ENCODE peak calls at places on chromosomes 13 and 19, in five cellular contexts. One of them, this sample, is unnamed.

GRCh38 chr19:12139309-12139708 is 841 bp downstream of the ZNF20 start:
- DNase-seq in astrocyte: peak; percentile 22
- DNase-seq in uterus: no peak
- DNase-seq in H9: no peak
- DNase-seq in naive thymus-derived CD4-positive, alpha-beta T cell: no peak
- DNase-seq in this sample: no peak

GRCh38 chr13:30355405-30355741 is 48.0 kb upstream of the KATNAL1 start:
- DNase-seq in astrocyte: no peak
- DNase-seq in uterus: no peak
- DNase-seq in H9: peak; percentile 47
- DNase-seq in naive thymus-derived CD4-positive, alpha-beta T cell: no peak
- DNase-seq in this sample: no peak

GRCh38 chr19:2964874-2965273 is 12.5 kb upstream of the TLE6 start:
- DNase-seq in astrocyte: no peak
- DNase-seq in uterus: no peak
- DNase-seq in H9: no peak
- DNase-seq in naive thymus-derived CD4-positive, alpha-beta T cell: no peak
- DNase-seq in this sample: no peak

GRCh38 chr13:109610517-109610916 is 175.9 kb downstream of the IRS2 start:
- DNase-seq in astrocyte: no peak
- DNase-seq in uterus: no peak
- DNase-seq in H9: peak; percentile 70
- DNase-seq in naive thymus-derived CD4-positive, alpha-beta T cell: no peak
- DNase-seq in this sample: peak; percentile 43

GRCh38 chr13:30002577-30002976 is 152.2 kb upstream of the UBL3 start:
- DNase-seq in astrocyte: peak; percentile 92
- DNase-seq in uterus: no peak
- DNase-seq in H9: no peak
- DNase-seq in naive thymus-derived CD4-positive, alpha-beta T cell: no peak
- DNase-seq in this sample: no peak

GRCh38 chr13:101303512-101303911 is 112.8 kb downstream of the NALCN start:
- DNase-seq in astrocyte: no peak
- DNase-seq in uterus: no peak
- DNase-seq in H9: no peak
- DNase-seq in naive thymus-derived CD4-positive, alpha-beta T cell: no peak
- DNase-seq in this sample: no peak

GRCh38 chr13:33536639-33537425 is 251.3 kb upstream of the STARD13 start:
- DNase-seq in astrocyte: peak; percentile 63
- DNase-seq in uterus: no peak
- DNase-seq in H9: no peak
- DNase-seq in naive thymus-derived CD4-positive, alpha-beta T cell: no peak
- DNase-seq in this sample: no peak

GRCh38 chr13:109200556-109200955 is 571.1 kb downstream of the MYO16 start:
- DNase-seq in astrocyte: no peak
- DNase-seq in uterus: no peak
- DNase-seq in H9: no peak
- DNase-seq in naive thymus-derived CD4-positive, alpha-beta T cell: no peak
- DNase-seq in this sample: no peak

GRCh38 chr19:2863818-2864217 is 3.3 kb upstream of the ZNF556 start:
- DNase-seq in astrocyte: no peak
- DNase-seq in uterus: no peak
- DNase-seq in H9: no peak
- DNase-seq in naive thymus-derived CD4-positive, alpha-beta T cell: no peak
- DNase-seq in this sample: no peak

DNA sequence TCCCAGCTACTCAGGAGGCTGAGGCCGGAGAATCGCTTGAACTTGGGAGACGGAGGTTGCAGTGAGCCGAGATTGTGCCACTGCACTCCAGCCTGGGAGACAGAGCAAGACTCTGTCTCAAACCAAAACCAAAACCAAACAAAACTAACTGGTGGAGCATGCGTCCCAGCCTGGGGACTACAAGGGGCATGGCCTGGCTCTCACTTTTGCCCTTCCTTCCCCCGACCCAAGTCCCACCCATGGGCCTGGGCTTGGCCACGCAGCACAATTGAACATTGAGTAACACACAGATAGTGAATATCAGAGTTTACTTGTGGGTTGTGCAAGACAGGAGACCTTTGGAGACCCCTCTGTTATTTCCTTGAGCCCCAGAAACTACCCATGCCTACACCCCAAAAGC is 13.2 kb downstream of the TMEM221 start:
- DNase-seq in astrocyte: no peak
- DNase-seq in uterus: no peak
- DNase-seq in H9: no peak
- DNase-seq in naive thymus-derived CD4-positive, alpha-beta T cell: no peak
- DNase-seq in this sample: no peak
- H3K27ac ChIP-seq in astrocyte: no peak overlapping the region
- H3K27ac ChIP-seq in uterus: no peak overlapping the region
- H3K27ac ChIP-seq in H9: no peak overlapping the region
- H3K27ac ChIP-seq in naive thymus-derived CD4-positive, alpha-beta T cell: no peak overlapping the region
- H3K27ac ChIP-seq in this sample: no peak overlapping the region

DNA sequence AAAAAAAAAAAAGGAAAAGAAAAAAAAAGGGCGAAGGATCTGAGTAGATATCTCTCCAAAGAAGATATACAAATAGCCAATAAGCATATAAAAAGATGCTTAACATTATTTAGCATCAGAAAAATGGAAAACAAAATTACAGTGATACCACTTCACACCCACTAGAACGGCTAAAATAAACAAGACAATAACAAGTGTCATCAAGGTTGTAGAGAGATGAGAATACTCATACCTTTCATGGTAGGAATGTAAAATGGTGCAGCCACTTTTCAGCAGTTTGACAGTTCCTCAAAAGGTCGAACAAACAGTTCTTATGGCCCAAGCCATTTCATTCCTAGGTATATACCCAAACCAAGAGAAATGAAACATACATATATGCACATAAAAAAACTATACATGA is 33.5 kb downstream of the FOXO1 start:
- DNase-seq in astrocyte: no peak
- DNase-seq in uterus: no peak
- DNase-seq in H9: no peak
- DNase-seq in naive thymus-derived CD4-positive, alpha-beta T cell: no peak
- DNase-seq in this sample: no peak
- H3K9me3 ChIP-seq in astrocyte: no peaks in the 10 kb centered on the region
- H3K9me3 ChIP-seq in uterus: no peaks in the 10 kb centered on the region
- H3K9me3 ChIP-seq in H9: no peaks in the 10 kb centered on the region
- H3K9me3 ChIP-seq in naive thymus-derived CD4-positive, alpha-beta T cell: no peaks in the 10 kb centered on the region
- H3K9me3 ChIP-seq in this sample: no peaks in the 10 kb centered on the region

GRCh38 chr19:33408116-33408515 is 34.6 kb downstream of the CEBPG start:
- DNase-seq in astrocyte: no peak
- DNase-seq in uterus: no peak
- DNase-seq in H9: no peak
- DNase-seq in naive thymus-derived CD4-positive, alpha-beta T cell: no peak
- DNase-seq in this sample: peak; percentile 7

GRCh38 chr19:33405491-33406461 is 32.3 kb downstream of the CEBPG start:
- DNase-seq in astrocyte: no peak
- DNase-seq in uterus: peak; percentile 14
- DNase-seq in H9: no peak
- DNase-seq in naive thymus-derived CD4-positive, alpha-beta T cell: no peak
- DNase-seq in this sample: peak; percentile 17

GRCh38 chr19:33407716-33408115 is 34.2 kb downstream of the CEBPG start:
- DNase-seq in astrocyte: no peak
- DNase-seq in uterus: no peak
- DNase-seq in H9: no peak
- DNase-seq in naive thymus-derived CD4-positive, alpha-beta T cell: no peak
- DNase-seq in this sample: peak; percentile 11

GRCh38 chr19:33407140-33407551 is 33.6 kb downstream of the CEBPG start:
- DNase-seq in astrocyte: no peak
- DNase-seq in uterus: no peak
- DNase-seq in H9: no peak
- DNase-seq in naive thymus-derived CD4-positive, alpha-beta T cell: no peak
- DNase-seq in this sample: no peak

DNA sequence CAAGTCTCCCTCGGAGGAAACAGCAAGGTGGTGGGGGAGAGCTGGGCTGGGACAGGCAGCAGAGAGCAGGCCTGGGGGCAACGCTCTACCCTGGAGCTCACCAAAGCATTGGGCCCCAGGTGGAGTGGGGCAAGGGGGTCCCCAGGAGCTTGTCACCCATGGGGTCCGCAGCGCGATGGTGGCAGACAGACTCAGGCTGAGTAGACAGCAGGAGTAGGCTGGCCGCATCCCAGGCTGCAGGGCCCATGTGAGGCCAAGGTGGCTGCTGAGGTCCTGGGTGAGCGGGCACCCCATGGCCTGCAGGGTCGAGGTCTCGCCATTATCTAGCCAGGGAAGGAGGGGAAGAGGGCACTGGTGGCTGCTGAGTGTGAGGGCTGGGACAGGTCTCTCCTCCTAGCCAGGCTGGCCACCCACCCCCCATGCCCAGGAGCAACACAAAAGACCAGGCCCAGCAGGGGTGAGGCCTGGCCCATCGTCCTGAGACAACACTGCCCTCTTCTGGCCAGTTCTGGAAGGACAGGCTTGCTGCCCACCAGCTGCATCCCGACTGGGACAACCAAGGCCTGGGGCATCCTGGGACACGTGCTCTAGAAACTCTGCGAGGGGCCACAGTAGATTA is 33.1 kb downstream of the CEBPG start:
- DNase-seq in astrocyte: no peak
- DNase-seq in uterus: peak; percentile 72
- DNase-seq in H9: peak; percentile 89
- DNase-seq in naive thymus-derived CD4-positive, alpha-beta T cell: peak; percentile 80
- DNase-seq in this sample: peak; percentile 69
- H3K27ac ChIP-seq in astrocyte: no peak overlapping the region
- H3K27ac ChIP-seq in uterus: no peak overlapping the region
- H3K27ac ChIP-seq in H9: no peak overlapping the region
- H3K27ac ChIP-seq in naive thymus-derived CD4-positive, alpha-beta T cell: no peak overlapping the region
- H3K27ac ChIP-seq in this sample: no peak overlapping the region

DNA sequence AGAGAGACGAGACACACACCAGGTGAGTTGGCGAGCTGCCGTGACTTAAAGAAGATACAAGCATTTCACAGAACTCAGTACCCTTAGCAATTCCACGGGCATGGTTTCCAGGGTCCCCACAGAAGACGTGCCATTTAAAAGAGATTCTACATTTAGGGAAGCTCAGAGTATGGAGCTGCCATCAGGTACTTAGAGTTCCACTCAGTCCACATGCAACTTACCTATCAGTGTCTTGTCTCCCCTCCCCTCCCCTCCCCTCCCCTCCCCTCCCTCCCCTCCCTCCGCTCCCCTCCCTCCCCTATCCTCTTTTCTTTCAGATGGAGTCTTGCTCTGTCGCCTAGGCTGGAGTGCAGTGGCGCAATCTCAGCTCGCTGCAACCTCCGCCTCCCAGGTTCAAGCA is 12.2 kb downstream of the ZNF30 start:
- DNase-seq in astrocyte: no peak
- DNase-seq in uterus: no peak
- DNase-seq in H9: no peak
- DNase-seq in naive thymus-derived CD4-positive, alpha-beta T cell: no peak
- DNase-seq in this sample: no peak
- H3K9me3 ChIP-seq in astrocyte: peaks cover 12% of the 10 kb centered on the region
- H3K9me3 ChIP-seq in uterus: no peaks in the 10 kb centered on the region
- H3K9me3 ChIP-seq in H9: peaks cover 10% of the 10 kb centered on the region
- H3K9me3 ChIP-seq in naive thymus-derived CD4-positive, alpha-beta T cell: peaks cover 29% of the 10 kb centered on the region
- H3K9me3 ChIP-seq in this sample: peaks cover 41% of the 10 kb centered on the region

GRCh38 chr13:60372141-60372540 is 24.9 kb upstream of the TDRD3 start:
- DNase-seq in astrocyte: no peak
- DNase-seq in uterus: no peak
- DNase-seq in H9: no peak
- DNase-seq in naive thymus-derived CD4-positive, alpha-beta T cell: no peak
- DNase-seq in this sample: no peak
- H3K27ac ChIP-seq in astrocyte: no peak overlapping the region
- H3K27ac ChIP-seq in uterus: no peak overlapping the region
- H3K27ac ChIP-seq in H9: no peak overlapping the region
- H3K27ac ChIP-seq in naive thymus-derived CD4-positive, alpha-beta T cell: no peak overlapping the region
- H3K27ac ChIP-seq in this sample: no peak overlapping the region

DNA sequence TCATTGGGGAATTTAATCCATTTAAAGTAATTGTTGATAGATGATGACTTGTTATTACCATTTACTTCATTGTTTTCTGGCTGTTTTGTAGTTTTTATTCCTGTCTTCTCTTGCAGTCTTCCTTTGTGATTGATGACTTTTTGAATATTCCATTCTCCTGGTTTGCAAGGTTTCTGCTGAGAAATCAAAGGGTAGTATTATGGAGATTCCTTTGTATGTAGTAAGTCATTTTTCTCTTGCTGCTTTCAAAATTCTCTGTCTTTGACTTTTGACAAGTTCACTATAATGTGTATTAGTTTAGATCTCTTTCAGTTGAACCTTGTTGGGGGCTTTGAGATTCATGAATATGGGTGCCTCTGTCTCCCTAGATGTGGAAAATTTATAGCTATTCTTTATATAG is 6.0 kb downstream of the ZNF559 start:
- DNase-seq in astrocyte: no peak
- DNase-seq in uterus: no peak
- DNase-seq in H9: no peak
- DNase-seq in naive thymus-derived CD4-positive, alpha-beta T cell: no peak
- DNase-seq in this sample: no peak
- H3K9me3 ChIP-seq in astrocyte: peaks cover 10% of the 10 kb centered on the region
- H3K9me3 ChIP-seq in uterus: peaks cover 7% of the 10 kb centered on the region
- H3K9me3 ChIP-seq in H9: peaks cover 35% of the 10 kb centered on the region
- H3K9me3 ChIP-seq in naive thymus-derived CD4-positive, alpha-beta T cell: peaks cover 83% of the 10 kb centered on the region
- H3K9me3 ChIP-seq in this sample: peaks cover 99% of the 10 kb centered on the region

GRCh38 chr19:58059681-58060080 is 599 bp downstream of the ZNF135 start:
- DNase-seq in astrocyte: no peak
- DNase-seq in uterus: no peak
- DNase-seq in H9: no peak
- DNase-seq in naive thymus-derived CD4-positive, alpha-beta T cell: no peak
- DNase-seq in this sample: no peak
- H3K27ac ChIP-seq in astrocyte: no peak overlapping the region
- H3K27ac ChIP-seq in uterus: peak overlapping the region; percentile 97
- H3K27ac ChIP-seq in H9: no peak overlapping the region
- H3K27ac ChIP-seq in naive thymus-derived CD4-positive, alpha-beta T cell: peak overlapping the region; percentile 73
- H3K27ac ChIP-seq in this sample: peak overlapping the region; percentile 99

DNA sequence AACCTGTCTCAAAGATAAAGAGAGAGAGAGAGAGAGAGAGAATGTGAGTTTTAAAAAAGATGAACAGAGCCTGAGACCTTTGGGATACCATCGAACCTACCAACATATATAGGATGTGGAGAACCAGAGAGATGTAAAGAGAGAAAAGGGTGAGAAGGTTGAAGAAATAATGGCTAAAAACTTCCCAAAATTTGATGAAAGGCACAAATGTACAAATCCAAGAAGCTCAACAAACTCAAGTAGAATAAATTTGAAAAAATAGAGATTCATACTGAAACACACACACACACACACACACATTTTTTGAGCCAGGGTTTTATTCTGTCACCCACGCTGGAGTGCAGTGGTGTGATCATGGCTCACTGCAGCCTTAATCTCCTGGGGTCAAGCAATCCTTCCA is 16.3 kb downstream of the ZNF558 start:
- DNase-seq in astrocyte: no peak
- DNase-seq in uterus: no peak
- DNase-seq in H9: no peak
- DNase-seq in naive thymus-derived CD4-positive, alpha-beta T cell: no peak
- DNase-seq in this sample: no peak
- H3K9me3 ChIP-seq in astrocyte: peaks cover 48% of the 10 kb centered on the region
- H3K9me3 ChIP-seq in uterus: no peaks in the 10 kb centered on the region
- H3K9me3 ChIP-seq in H9: peaks cover 62% of the 10 kb centered on the region
- H3K9me3 ChIP-seq in naive thymus-derived CD4-positive, alpha-beta T cell: peaks cover 82% of the 10 kb centered on the region
- H3K9me3 ChIP-seq in this sample: peaks cover 100% of the 10 kb centered on the region